ENCODE peak calls at places on chromosomes 13 and 19, in four cellular contexts. P is right atrium auricular region, R is cardiac muscle cell, J is Peyer's patch. K is an unnamed sample. For H3K36me3, the result is how much of the 10 kb centered on the place peaks cover.

GRCh38 chr19:17327068-17327653 is 7.5 kb downstream of the ANO8 start:
- DNase-seq in P (no peak), R (no peak), J (no peak), K (no peak)

GRCh38 chr13:79490326-79490725 is 9.4 kb downstream of the NDFIP2 start:
- DNase-seq in J (no peak), R (no peak), P (no peak), K (no peak)

GRCh38 chr13:59901191-59901590 is 262.5 kb downstream of the DIAPH3 start:
- DNase-seq in P (no peak), J (no peak), R (no peak), K (no peak)

GRCh38 chr19:53892981-53893325 is 11.0 kb downstream of the PRKCG start:
- DNase-seq in J (no peak), P (no peak), R (no peak), K (no peak)

GRCh38 chr13:86446311-86446710 is 647.1 kb upstream of the SLITRK6 start:
- DNase-seq in R (peak), J (no peak), P (no peak), K (peak)

GRCh38 chr19:55454787-55455243 is 6.6 kb downstream of the ISOC2 start:
- DNase-seq in R (peak), J (no peak), P (no peak), K (no peak)

GRCh38 chr19:45471866-45472556 is 4.2 kb downstream of the FOSB start:
- DNase-seq in R (peak), P (no peak), J (no peak), K (no peak)

GRCh38 chr19:49042177-49042576 is 1.5 kb upstream of the CGB5 start:
- DNase-seq in R (no peak), P (no peak), J (no peak), K (peak)

GRCh38 chr13:76888421-76888820 is 2.2 kb upstream of the KCTD12 start:
- DNase-seq in P (no peak), R (no peak), J (no peak), K (no peak)

GRCh38 chr13:100630564-100630963 is 42.0 kb upstream of the GGACT start:
- DNase-seq in J (no peak), P (no peak), R (no peak), K (no peak)

GRCh38 chr13:71242191-71242590 is 624.8 kb downstream of the DACH1 start:
- DNase-seq in P (no peak), J (no peak), R (peak), K (no peak)

DNA sequence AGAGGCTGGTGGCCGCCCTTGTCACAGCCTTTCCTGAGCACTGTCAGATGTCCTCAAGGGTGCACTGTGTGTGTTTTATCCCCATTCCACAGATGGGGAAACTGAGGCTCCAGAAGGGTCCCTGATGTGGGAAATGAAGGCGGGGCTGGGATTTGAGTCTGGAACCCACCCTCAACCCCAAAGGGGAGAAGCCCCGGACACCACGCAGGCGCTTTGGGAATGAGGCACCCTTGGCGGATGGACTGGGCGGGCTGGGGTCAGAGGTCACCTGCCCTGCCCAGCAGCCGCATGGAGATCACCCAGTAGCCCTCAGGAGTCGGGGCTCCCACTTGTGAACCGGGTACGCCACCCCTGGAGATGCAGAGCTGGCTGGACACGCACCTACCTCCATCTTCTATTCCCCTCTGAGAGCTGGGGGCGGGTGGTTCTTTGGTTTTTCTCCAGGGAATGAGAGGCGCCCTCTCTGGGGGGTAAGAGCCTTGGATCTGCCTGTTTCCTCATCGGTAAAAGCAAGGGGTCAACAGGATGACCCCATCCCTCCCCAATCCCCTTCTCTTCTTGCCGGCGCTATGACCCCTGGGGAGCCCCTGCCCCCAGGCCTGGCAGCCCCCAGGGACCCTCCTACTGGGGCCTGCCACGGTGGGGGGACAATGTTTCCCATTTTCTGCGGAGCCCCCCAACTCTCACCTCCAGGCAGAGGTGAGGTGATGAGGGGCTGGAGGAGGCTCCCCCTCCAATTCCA is 8.3 kb upstream of the ONECUT3 start:
- DNase-seq in P (no peak), J (no peak), R (no peak), K (no peak)
- H3K27ac ChIP-seq in P (no peak), J (no peak), R (no peak), K (no peak)

DNA sequence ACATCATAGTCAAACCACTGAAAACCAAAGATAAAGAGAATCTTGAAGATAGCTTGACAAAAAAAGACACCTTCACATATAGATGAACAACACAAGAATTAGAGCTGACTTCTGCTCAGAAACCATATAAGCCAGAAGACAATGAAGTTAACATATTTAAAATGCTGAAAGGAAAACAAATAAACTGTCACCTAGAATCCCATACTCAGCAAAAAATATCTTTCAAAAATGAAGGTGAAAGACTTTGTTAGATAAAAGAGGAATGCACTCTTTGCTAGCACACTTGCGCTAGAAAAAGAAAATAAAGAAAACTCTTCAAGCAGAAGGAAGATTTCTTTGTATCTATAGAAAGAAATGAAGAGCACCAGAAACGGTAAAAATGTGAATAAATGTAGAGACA is 49.5 kb downstream of the PARP4 start:
- DNase-seq in J (no peak), P (no peak), R (no peak), K (no peak)
- H3K36me3 ChIP-seq in J (under half), P (under half), R (under half), K (under half)

GRCh38 chr19:38733493-38734175 is 10.6 kb downstream of the CAPN12 start:
- DNase-seq in R (no peak), P (no peak), J (peak), K (no peak)
- TF ChIP-seq CTCF in R (no peak), P (no peak), J (no peak), K (no peak)

GRCh38 chr19:12726988-12727316 is 3.2 kb upstream of the TNPO2 start:
- DNase-seq in R (no peak), J (no peak), P (no peak), K (no peak)

GRCh38 chr19:12733369-12733896 is 1.1 kb downstream of the TRIR start:
- DNase-seq in P (no peak), R (peak), J (no peak), K (no peak)

GRCh38 chr19:12731337-12731736 is 3.1 kb downstream of the TRIR start:
- DNase-seq in J (no peak), P (no peak), R (no peak), K (no peak)

GRCh38 chr19:12727745-12728433 is 4.2 kb upstream of the TNPO2 start:
- DNase-seq in P (no peak), R (no peak), J (no peak), K (no peak)

DNA sequence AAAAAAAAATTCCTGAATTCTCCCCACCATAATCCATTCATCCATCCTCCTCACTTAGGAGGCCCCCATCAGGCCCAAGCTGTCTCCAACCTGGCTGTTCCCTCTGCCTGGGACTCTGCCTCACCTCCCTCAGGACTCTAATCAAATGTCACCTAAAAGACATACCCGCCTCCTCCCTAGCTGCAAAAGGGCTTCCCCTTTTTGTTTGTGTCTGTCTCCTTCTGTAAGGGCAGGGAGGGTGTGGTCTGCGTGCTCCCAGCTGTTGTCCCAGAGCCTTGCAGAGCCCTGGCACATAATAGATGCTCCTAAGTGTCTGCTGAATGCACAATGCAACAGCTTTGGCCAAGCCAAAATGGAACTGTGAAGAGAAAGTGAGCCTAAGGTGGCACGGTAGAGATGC is 4.4 kb downstream of the TRIR start:
- DNase-seq in J (no peak), R (no peak), P (no peak), K (no peak)
- H3K27ac ChIP-seq in J (no peak), R (no peak), P (no peak), K (no peak)

GRCh38 chr19:2796659-2797266 is 11.5 kb downstream of the THOP1 start:
- DNase-seq in J (no peak), R (no peak), P (no peak), K (no peak)

GRCh38 chr19:2799273-2800020 is 14.1 kb downstream of the THOP1 start:
- DNase-seq in R (no peak), J (no peak), P (no peak), K (no peak)

GRCh38 chr19:2798733-2799132 is 13.4 kb downstream of the THOP1 start:
- DNase-seq in P (peak), J (no peak), R (peak), K (no peak)

GRCh38 chr19:2797280-2797679 is 12.0 kb downstream of the THOP1 start:
- DNase-seq in J (no peak), R (no peak), P (peak), K (no peak)

GRCh38 chr19:2798158-2798685 is 12.9 kb downstream of the THOP1 start:
- DNase-seq in R (no peak), P (no peak), J (no peak), K (no peak)
- H3K36me3 ChIP-seq in R (under half), P (under half), J (under half), K (under half)

GRCh38 chr13:105207586-105208293 is 1327.7 kb downstream of the EFNB2 start:
- DNase-seq in R (peak), J (no peak), P (no peak), K (no peak)

DNA sequence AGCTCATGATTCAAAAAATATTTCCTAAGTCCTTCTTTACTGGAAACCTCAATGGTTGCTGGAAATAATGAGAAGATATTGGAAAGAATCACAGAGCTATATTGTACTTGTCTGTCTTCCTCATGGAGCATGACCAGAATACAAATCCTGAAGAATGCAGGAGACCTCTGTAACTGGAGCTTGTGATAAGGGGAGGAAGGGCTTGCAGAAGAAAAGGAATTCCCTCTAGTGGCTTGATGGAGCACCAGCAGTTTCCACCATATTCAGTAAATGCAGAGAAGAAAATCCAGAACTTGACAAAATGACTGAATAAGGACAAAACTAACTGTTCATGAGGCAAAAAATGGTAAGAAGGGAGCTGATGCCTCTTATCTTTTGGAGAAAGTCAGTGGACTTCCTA is 1333.1 kb downstream of the EFNB2 start:
- DNase-seq in R (peak), P (no peak), J (no peak), K (peak)
- TF ChIP-seq CTCF in R (peak), P (no peak), J (peak), K (peak)

DNA sequence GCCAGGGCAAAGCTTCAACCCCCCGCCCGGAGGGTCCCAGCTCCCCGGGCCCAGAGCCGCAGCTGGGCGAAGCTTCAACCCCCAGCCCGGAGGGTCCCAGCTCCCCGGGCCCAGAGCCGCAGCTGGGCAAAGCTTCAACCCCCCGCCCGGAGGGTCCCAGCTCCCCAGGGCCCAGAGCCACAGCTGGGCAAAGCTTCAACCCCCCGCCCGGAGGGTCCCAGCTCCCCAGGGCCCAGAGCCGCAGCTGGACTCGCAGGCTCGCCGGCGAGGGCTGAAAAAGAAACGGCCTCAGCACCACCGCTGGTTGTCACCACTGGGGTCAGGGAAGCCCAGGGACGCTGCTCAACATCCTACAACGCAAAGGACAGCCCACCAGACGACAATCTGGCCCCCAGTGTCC is 5.2 kb downstream of the REXO1 start:
- DNase-seq in R (no peak), P (no peak), J (no peak), K (no peak)
- H3K27ac ChIP-seq in R (no peak), P (no peak), J (no peak), K (no peak)

GRCh38 chr19:4060621-4061177 is 6.0 kb downstream of the ZBTB7A start:
- DNase-seq in J (peak), P (no peak), R (no peak), K (no peak)

GRCh38 chr19:4061178-4061682 is 5.5 kb downstream of the ZBTB7A start:
- DNase-seq in R (peak), P (peak), J (peak), K (no peak)

GRCh38 chr19:4062576-4063368 is 3.9 kb downstream of the ZBTB7A start:
- DNase-seq in J (no peak), R (no peak), P (no peak), K (no peak)

GRCh38 chr19:4063369-4064072 is 3.2 kb downstream of the ZBTB7A start:
- DNase-seq in J (peak), P (no peak), R (no peak), K (no peak)

DNA sequence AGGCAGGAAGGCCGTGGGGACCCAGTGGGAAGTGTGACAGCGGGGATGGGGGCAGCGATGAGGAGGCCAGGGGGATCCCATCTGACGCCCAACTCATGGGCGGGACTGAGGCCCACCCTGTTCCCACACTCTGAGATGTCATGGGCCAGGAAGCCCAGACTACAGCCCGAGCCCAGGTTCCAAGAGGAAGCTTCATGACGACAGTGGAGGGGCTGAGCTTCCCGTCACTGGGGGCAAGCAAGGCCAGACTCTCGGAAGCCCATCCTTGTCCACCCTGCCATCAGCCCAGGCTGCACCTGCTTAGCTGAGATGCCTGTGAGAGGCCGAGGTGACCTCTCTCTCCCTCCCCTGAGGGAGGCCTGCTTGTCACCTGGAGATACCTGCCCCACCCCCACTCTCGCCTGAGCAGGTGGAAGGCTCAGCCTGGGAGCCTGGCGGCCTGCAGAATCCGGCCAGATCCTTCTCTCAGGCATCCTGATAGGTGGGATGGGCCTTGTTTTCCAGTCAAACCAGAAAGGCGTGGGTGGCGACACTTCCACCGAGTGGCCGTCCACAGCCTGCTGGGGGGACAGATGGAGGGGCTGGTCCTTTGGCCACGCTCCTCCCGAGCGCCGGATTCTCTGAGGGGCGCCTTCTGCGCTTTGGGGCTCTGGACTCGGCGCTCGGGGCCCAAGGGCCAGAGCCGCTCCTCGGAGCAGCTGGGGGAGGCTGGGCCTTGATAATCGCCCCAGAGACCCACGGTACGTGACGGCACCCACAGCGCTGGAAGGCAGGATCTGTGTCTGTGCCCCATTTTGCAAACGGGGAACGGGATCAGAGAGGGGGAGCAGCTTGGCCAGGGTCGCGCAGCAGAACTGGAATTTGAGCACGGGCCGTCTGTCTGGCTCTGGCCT is 4.8 kb downstream of the ZBTB7A start:
- DNase-seq in P (no peak), R (no peak), J (peak), K (no peak)
- H3K36me3 ChIP-seq in P (under half), R (under half), J (under half), K (under half)

GRCh38 chr13:23810842-23811241 is 78.4 kb downstream of the MIPEP start:
- DNase-seq in P (no peak), R (no peak), J (no peak), K (no peak)
- TF ChIP-seq CTCF in P (no peak), R (no peak), J (no peak), K (peak)

DNA sequence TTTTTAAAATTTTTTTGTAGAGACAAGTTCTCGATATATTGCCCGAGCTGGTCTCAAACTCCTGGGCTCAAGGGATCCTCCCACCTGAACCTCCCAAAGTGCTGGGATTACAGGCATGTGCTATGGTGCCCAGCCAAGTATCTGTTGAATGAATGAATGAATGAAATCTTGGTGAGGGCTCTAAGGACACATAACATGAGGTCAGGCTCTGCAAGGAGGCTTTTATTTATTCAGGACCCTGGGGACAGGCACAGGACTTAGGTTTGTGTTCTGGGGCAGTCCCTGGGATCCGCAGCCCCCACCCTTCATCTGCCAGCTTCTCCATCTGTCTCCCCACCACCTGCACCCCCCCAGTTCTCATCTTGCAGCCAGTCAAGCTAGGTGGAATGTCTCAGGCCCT is 4.6 kb downstream of the PTGIR start:
- DNase-seq in J (no peak), R (no peak), P (no peak), K (no peak)
- H3K27ac ChIP-seq in J (no peak), R (no peak), P (peak), K (no peak)